ENCODE peak calls at places on chromosomes 13 and 19, in nine cellular contexts. One of them, this sample, is unnamed.

GRCh38 chr19:55312621-55313117 is 12.5 kb downstream of the TMEM150B start:
- DNase-seq in activated gamma-delta T cell: no peak
- DNase-seq in KBM-7: no peak
- DNase-seq in GM03348: no peak
- DNase-seq in hepatic stellate cell: no peak
- DNase-seq in activated naive CD4-positive, alpha-beta T cell: no peak
- DNase-seq in GM20000: no peak
- DNase-seq in tibial artery: no peak
- DNase-seq in stimulated activated naive CD4-positive, alpha-beta T cell treated with Interleukin-2 at 50 U/mL for 16 hours: no peak
- DNase-seq in this sample: no peak

GRCh38 chr19:44051654-44052402 is at the start of gene ZNF223:
- DNase-seq in activated gamma-delta T cell: no peak
- DNase-seq in KBM-7: no peak
- DNase-seq in GM03348: peak; percentile 97
- DNase-seq in hepatic stellate cell: peak; percentile 96
- DNase-seq in activated naive CD4-positive, alpha-beta T cell: peak; percentile 27
- DNase-seq in GM20000: peak; percentile 81
- DNase-seq in tibial artery: peak; percentile 98
- DNase-seq in stimulated activated naive CD4-positive, alpha-beta T cell treated with Interleukin-2 at 50 U/mL for 16 hours: peak; percentile 65
- DNase-seq in this sample: peak; percentile 94

GRCh38 chr13:37868691-37869505 is 674 bp downstream of the TRPC4 start:
- DNase-seq in activated gamma-delta T cell: no peak
- DNase-seq in KBM-7: no peak
- DNase-seq in GM03348: peak; percentile 15
- DNase-seq in hepatic stellate cell: peak; percentile 24
- DNase-seq in activated naive CD4-positive, alpha-beta T cell: no peak
- DNase-seq in GM20000: no peak
- DNase-seq in tibial artery: peak; percentile 51
- DNase-seq in stimulated activated naive CD4-positive, alpha-beta T cell treated with Interleukin-2 at 50 U/mL for 16 hours: no peak
- DNase-seq in this sample: peak; percentile 46

GRCh38 chr13:66689628-66690027 is 540.5 kb downstream of the PCDH9 start:
- DNase-seq in activated gamma-delta T cell: no peak
- DNase-seq in KBM-7: no peak
- DNase-seq in GM03348: no peak
- DNase-seq in hepatic stellate cell: no peak
- DNase-seq in activated naive CD4-positive, alpha-beta T cell: no peak
- DNase-seq in GM20000: no peak
- DNase-seq in tibial artery: no peak
- DNase-seq in stimulated activated naive CD4-positive, alpha-beta T cell treated with Interleukin-2 at 50 U/mL for 16 hours: no peak
- DNase-seq in this sample: peak; percentile 54

GRCh38 chr13:51230473-51231105 is 8.4 kb downstream of the FAM124A start:
- DNase-seq in activated gamma-delta T cell: no peak
- DNase-seq in KBM-7: no peak
- DNase-seq in GM03348: peak; percentile 41
- DNase-seq in hepatic stellate cell: peak; percentile 38
- DNase-seq in activated naive CD4-positive, alpha-beta T cell: no peak
- DNase-seq in GM20000: no peak
- DNase-seq in tibial artery: no peak
- DNase-seq in stimulated activated naive CD4-positive, alpha-beta T cell treated with Interleukin-2 at 50 U/mL for 16 hours: no peak
- DNase-seq in this sample: peak; percentile 51

GRCh38 chr13:41785402-41786142 is 175.3 kb downstream of the VWA8 start:
- DNase-seq in activated gamma-delta T cell: no peak
- DNase-seq in KBM-7: no peak
- DNase-seq in GM03348: no peak
- DNase-seq in hepatic stellate cell: no peak
- DNase-seq in activated naive CD4-positive, alpha-beta T cell: no peak
- DNase-seq in GM20000: no peak
- DNase-seq in tibial artery: no peak
- DNase-seq in stimulated activated naive CD4-positive, alpha-beta T cell treated with Interleukin-2 at 50 U/mL for 16 hours: no peak
- DNase-seq in this sample: no peak

GRCh38 chr19:45275370-45275971 is 24.4 kb downstream of the MARK4 start:
- DNase-seq in activated gamma-delta T cell: no peak
- DNase-seq in KBM-7: no peak
- DNase-seq in GM03348: no peak
- DNase-seq in hepatic stellate cell: no peak
- DNase-seq in activated naive CD4-positive, alpha-beta T cell: no peak
- DNase-seq in GM20000: no peak
- DNase-seq in tibial artery: no peak
- DNase-seq in stimulated activated naive CD4-positive, alpha-beta T cell treated with Interleukin-2 at 50 U/mL for 16 hours: no peak
- DNase-seq in this sample: no peak

GRCh38 chr19:16364231-16364865 is 39.7 kb downstream of the KLF2 start:
- DNase-seq in activated gamma-delta T cell: no peak
- DNase-seq in KBM-7: no peak
- DNase-seq in GM03348: no peak
- DNase-seq in hepatic stellate cell: no peak
- DNase-seq in activated naive CD4-positive, alpha-beta T cell: no peak
- DNase-seq in GM20000: no peak
- DNase-seq in tibial artery: no peak
- DNase-seq in stimulated activated naive CD4-positive, alpha-beta T cell treated with Interleukin-2 at 50 U/mL for 16 hours: no peak
- DNase-seq in this sample: no peak

GRCh38 chr13:110649551-110649950 is 34.2 kb downstream of the NAXD start:
- DNase-seq in activated gamma-delta T cell: no peak
- DNase-seq in KBM-7: no peak
- DNase-seq in GM03348: no peak
- DNase-seq in hepatic stellate cell: no peak
- DNase-seq in activated naive CD4-positive, alpha-beta T cell: no peak
- DNase-seq in GM20000: no peak
- DNase-seq in tibial artery: no peak
- DNase-seq in stimulated activated naive CD4-positive, alpha-beta T cell treated with Interleukin-2 at 50 U/mL for 16 hours: no peak
- DNase-seq in this sample: no peak

GRCh38 chr13:26499209-26499601 is 58.3 kb upstream of the WASF3 start:
- DNase-seq in activated gamma-delta T cell: no peak
- DNase-seq in KBM-7: no peak
- DNase-seq in GM03348: no peak
- DNase-seq in hepatic stellate cell: no peak
- DNase-seq in activated naive CD4-positive, alpha-beta T cell: no peak
- DNase-seq in GM20000: no peak
- DNase-seq in tibial artery: no peak
- DNase-seq in stimulated activated naive CD4-positive, alpha-beta T cell treated with Interleukin-2 at 50 U/mL for 16 hours: no peak
- DNase-seq in this sample: no peak

GRCh38 chr19:19550454-19550842 is 12.4 kb downstream of the CILP2 start:
- DNase-seq in activated gamma-delta T cell: no peak
- DNase-seq in KBM-7: no peak
- DNase-seq in GM03348: peak; percentile 48
- DNase-seq in hepatic stellate cell: no peak
- DNase-seq in activated naive CD4-positive, alpha-beta T cell: no peak
- DNase-seq in GM20000: no peak
- DNase-seq in tibial artery: peak; percentile 60
- DNase-seq in stimulated activated naive CD4-positive, alpha-beta T cell treated with Interleukin-2 at 50 U/mL for 16 hours: no peak
- DNase-seq in this sample: peak; percentile 70

GRCh38 chr19:16363133-16363851 is 38.7 kb downstream of the KLF2 start:
- DNase-seq in activated gamma-delta T cell: no peak
- DNase-seq in KBM-7: no peak
- DNase-seq in GM03348: no peak
- DNase-seq in hepatic stellate cell: no peak
- DNase-seq in activated naive CD4-positive, alpha-beta T cell: no peak
- DNase-seq in GM20000: no peak
- DNase-seq in tibial artery: no peak
- DNase-seq in stimulated activated naive CD4-positive, alpha-beta T cell treated with Interleukin-2 at 50 U/mL for 16 hours: no peak
- DNase-seq in this sample: no peak

GRCh38 chr13:112202266-112202665 is 135.3 kb downstream of the SOX1 start:
- DNase-seq in activated gamma-delta T cell: no peak
- DNase-seq in KBM-7: no peak
- DNase-seq in GM03348: no peak
- DNase-seq in hepatic stellate cell: no peak
- DNase-seq in activated naive CD4-positive, alpha-beta T cell: no peak
- DNase-seq in GM20000: no peak
- DNase-seq in tibial artery: no peak
- DNase-seq in stimulated activated naive CD4-positive, alpha-beta T cell treated with Interleukin-2 at 50 U/mL for 16 hours: no peak
- DNase-seq in this sample: no peak

GRCh38 chr19:36009220-36009619 is 607 bp upstream of the SYNE4 start:
- DNase-seq in activated gamma-delta T cell: no peak
- DNase-seq in KBM-7: no peak
- DNase-seq in GM03348: peak; percentile 92
- DNase-seq in hepatic stellate cell: peak; percentile 80
- DNase-seq in activated naive CD4-positive, alpha-beta T cell: no peak
- DNase-seq in GM20000: peak; percentile 83
- DNase-seq in tibial artery: peak; percentile 88
- DNase-seq in stimulated activated naive CD4-positive, alpha-beta T cell treated with Interleukin-2 at 50 U/mL for 16 hours: peak; percentile 43
- DNase-seq in this sample: peak; percentile 50

GRCh38 chr19:1284979-1285736 is 515 bp upstream of the EFNA2 start:
- DNase-seq in activated gamma-delta T cell: no peak
- DNase-seq in KBM-7: no peak
- DNase-seq in GM03348: no peak
- DNase-seq in hepatic stellate cell: no peak
- DNase-seq in activated naive CD4-positive, alpha-beta T cell: no peak
- DNase-seq in GM20000: peak; percentile 63
- DNase-seq in tibial artery: no peak
- DNase-seq in stimulated activated naive CD4-positive, alpha-beta T cell treated with Interleukin-2 at 50 U/mL for 16 hours: no peak
- DNase-seq in this sample: no peak

GRCh38 chr13:110014719-110015118 is 228.3 kb upstream of the IRS2 start:
- DNase-seq in activated gamma-delta T cell: no peak
- DNase-seq in KBM-7: no peak
- DNase-seq in GM03348: no peak
- DNase-seq in hepatic stellate cell: no peak
- DNase-seq in activated naive CD4-positive, alpha-beta T cell: no peak
- DNase-seq in GM20000: no peak
- DNase-seq in tibial artery: no peak
- DNase-seq in stimulated activated naive CD4-positive, alpha-beta T cell treated with Interleukin-2 at 50 U/mL for 16 hours: no peak
- DNase-seq in this sample: peak; percentile 13

GRCh38 chr13:39455534-39456175 is 147.3 kb downstream of the LHFPL6 start:
- DNase-seq in activated gamma-delta T cell: no peak
- DNase-seq in KBM-7: no peak
- DNase-seq in GM03348: no peak
- DNase-seq in hepatic stellate cell: no peak
- DNase-seq in activated naive CD4-positive, alpha-beta T cell: no peak
- DNase-seq in GM20000: no peak
- DNase-seq in tibial artery: no peak
- DNase-seq in stimulated activated naive CD4-positive, alpha-beta T cell treated with Interleukin-2 at 50 U/mL for 16 hours: no peak
- DNase-seq in this sample: no peak

GRCh38 chr13:103140001-103140671 is 73.9 kb upstream of the SLC10A2 start:
- DNase-seq in activated gamma-delta T cell: no peak
- DNase-seq in KBM-7: peak; percentile 32
- DNase-seq in GM03348: no peak
- DNase-seq in hepatic stellate cell: no peak
- DNase-seq in activated naive CD4-positive, alpha-beta T cell: no peak
- DNase-seq in GM20000: peak; percentile 49
- DNase-seq in tibial artery: no peak
- DNase-seq in stimulated activated naive CD4-positive, alpha-beta T cell treated with Interleukin-2 at 50 U/mL for 16 hours: no peak
- DNase-seq in this sample: peak; percentile 2

GRCh38 chr13:100608906-100609305 is 20.3 kb upstream of the GGACT start:
- DNase-seq in activated gamma-delta T cell: no peak
- DNase-seq in KBM-7: peak; percentile 74
- DNase-seq in GM03348: no peak
- DNase-seq in hepatic stellate cell: no peak
- DNase-seq in activated naive CD4-positive, alpha-beta T cell: no peak
- DNase-seq in GM20000: peak; percentile 70
- DNase-seq in tibial artery: no peak
- DNase-seq in stimulated activated naive CD4-positive, alpha-beta T cell treated with Interleukin-2 at 50 U/mL for 16 hours: no peak
- DNase-seq in this sample: no peak

GRCh38 chr13:43543331-43543730 is 243.4 kb downstream of the ENOX1 start:
- DNase-seq in activated gamma-delta T cell: no peak
- DNase-seq in KBM-7: no peak
- DNase-seq in GM03348: no peak
- DNase-seq in hepatic stellate cell: no peak
- DNase-seq in activated naive CD4-positive, alpha-beta T cell: no peak
- DNase-seq in GM20000: no peak
- DNase-seq in tibial artery: no peak
- DNase-seq in stimulated activated naive CD4-positive, alpha-beta T cell treated with Interleukin-2 at 50 U/mL for 16 hours: no peak
- DNase-seq in this sample: no peak

GRCh38 chr13:33745370-33746324 is 72.3 kb upstream of the RFC3 start:
- DNase-seq in activated gamma-delta T cell: no peak
- DNase-seq in KBM-7: no peak
- DNase-seq in GM03348: no peak
- DNase-seq in hepatic stellate cell: no peak
- DNase-seq in activated naive CD4-positive, alpha-beta T cell: no peak
- DNase-seq in GM20000: no peak
- DNase-seq in tibial artery: no peak
- DNase-seq in stimulated activated naive CD4-positive, alpha-beta T cell treated with Interleukin-2 at 50 U/mL for 16 hours: no peak
- DNase-seq in this sample: no peak

GRCh38 chr13:97430296-97430695 is 3.7 kb upstream of the RAP2A start:
- DNase-seq in activated gamma-delta T cell: no peak
- DNase-seq in KBM-7: no peak
- DNase-seq in GM03348: no peak
- DNase-seq in hepatic stellate cell: no peak
- DNase-seq in activated naive CD4-positive, alpha-beta T cell: no peak
- DNase-seq in GM20000: no peak
- DNase-seq in tibial artery: no peak
- DNase-seq in stimulated activated naive CD4-positive, alpha-beta T cell treated with Interleukin-2 at 50 U/mL for 16 hours: no peak
- DNase-seq in this sample: no peak

GRCh38 chr19:48796468-48797083 is 14.3 kb downstream of the BCAT2 start:
- DNase-seq in activated gamma-delta T cell: no peak
- DNase-seq in KBM-7: no peak
- DNase-seq in GM03348: no peak
- DNase-seq in hepatic stellate cell: no peak
- DNase-seq in activated naive CD4-positive, alpha-beta T cell: no peak
- DNase-seq in GM20000: no peak
- DNase-seq in tibial artery: no peak
- DNase-seq in stimulated activated naive CD4-positive, alpha-beta T cell treated with Interleukin-2 at 50 U/mL for 16 hours: no peak
- DNase-seq in this sample: no peak